ENCODE peak calls at places on chromosomes 6 and 20, in nine cellular contexts. Z, W, Q, S, A, U, I, X and T are unnamed samples.

GRCh38 chr20:50538276-50538675 is 28.1 kb downstream of the PTPN1 start:
- DNase-seq in Z (no peak), W (no peak), Q (no peak), S (no peak), A (no peak), U (no peak), I (no peak), X (no peak), T (no peak)

GRCh38 chr6:140809694-140810101 is 1323.0 kb upstream of the GJE1 start:
- DNase-seq in Z (no peak), W (no peak), Q (no peak), S (no peak), A (no peak), U (no peak), I (no peak), X (no peak), T (peak)

GRCh38 chr20:38961530-38962043 is 557 bp upstream of the DHX35 start:
- DNase-seq in Z (peak), W (no peak), Q (no peak), S (no peak), A (no peak), U (no peak), I (no peak), X (no peak), T (no peak)

GRCh38 chr6:79313254-79313653 is 78.8 kb upstream of the HMGN3 start:
- DNase-seq in Z (peak), W (no peak), Q (no peak), S (no peak), A (no peak), U (no peak), I (no peak), X (no peak), T (no peak)

GRCh38 chr20:17427646-17428045 is 103.5 kb downstream of the BFSP1 start:
- DNase-seq in Z (no peak), W (no peak), Q (no peak), S (no peak), A (no peak), U (no peak), I (no peak), X (no peak), T (no peak)

GRCh38 chr6:162442675-162443074 is 284.9 kb downstream of the PRKN start:
- DNase-seq in Z (peak), W (no peak), Q (no peak), S (no peak), A (no peak), U (no peak), I (no peak), X (no peak), T (no peak)

GRCh38 chr20:51462566-51463276 is 79.8 kb downstream of the NFATC2 start:
- DNase-seq in Z (no peak), W (peak), Q (peak), S (peak), A (peak), U (peak), I (peak), X (peak), T (peak)

GRCh38 chr6:167731731-167732422 is 94.8 kb upstream of the AFDN start:
- DNase-seq in Z (no peak), W (peak), Q (no peak), S (no peak), A (no peak), U (no peak), I (no peak), X (peak), T (no peak)

GRCh38 chr6:10434235-10434634 is 19.4 kb upstream of the TFAP2A start:
- DNase-seq in Z (no peak), W (no peak), Q (no peak), S (no peak), A (no peak), U (no peak), I (no peak), X (no peak), T (no peak)

GRCh38 chr6:17281100-17281496 is at the start of gene RBM24:
- DNase-seq in Z (peak), W (peak), Q (peak), S (peak), A (peak), U (no peak), I (peak), X (peak), T (peak)

GRCh38 chr20:61268024-61268423 is 16.0 kb downstream of the CDH4 start:
- DNase-seq in Z (no peak), W (no peak), Q (no peak), S (no peak), A (no peak), U (no peak), I (no peak), X (no peak), T (no peak)

GRCh38 chr20:17796096-17796563 is 96.4 kb downstream of the BANF2 start:
- DNase-seq in Z (no peak), W (no peak), Q (peak), S (peak), A (peak), U (peak), I (peak), X (no peak), T (peak)

GRCh38 chr20:48772183-48772976 is 55.4 kb downstream of the PREX1 start:
- DNase-seq in Z (no peak), W (peak), Q (peak), S (peak), A (no peak), U (peak), I (peak), X (no peak), T (no peak)

GRCh38 chr6:139514819-139515218 is 140.4 kb upstream of the CITED2 start:
- DNase-seq in Z (no peak), W (no peak), Q (no peak), S (no peak), A (no peak), U (no peak), I (no peak), X (no peak), T (no peak)

GRCh38 chr20:19786311-19786710 is 28.3 kb downstream of the RIN2 start:
- DNase-seq in Z (no peak), W (no peak), Q (peak), S (no peak), A (peak), U (peak), I (peak), X (no peak), T (peak)

GRCh38 chr6:35686873-35687557 is 1.7 kb downstream of the FKBP5 start:
- DNase-seq in Z (no peak), W (no peak), Q (no peak), S (no peak), A (no peak), U (no peak), I (no peak), X (no peak), T (no peak)

GRCh38 chr6:12148317-12148801 is 136.2 kb downstream of the HIVEP1 start:
- DNase-seq in Z (peak), W (no peak), Q (no peak), S (no peak), A (peak), U (no peak), I (no peak), X (no peak), T (peak)

GRCh38 chr6:139679516-139680179 is 305.2 kb upstream of the CITED2 start:
- DNase-seq in Z (peak), W (no peak), Q (no peak), S (no peak), A (peak), U (no peak), I (no peak), X (no peak), T (peak)

GRCh38 chr6:138000955-138001354 is 106.3 kb downstream of the PERP start:
- DNase-seq in Z (no peak), W (no peak), Q (no peak), S (no peak), A (no peak), U (no peak), I (no peak), X (no peak), T (no peak)

GRCh38 chr20:420169-420620 is 12.1 kb downstream of the RBCK1 start:
- DNase-seq in Z (no peak), W (peak), Q (no peak), S (no peak), A (no peak), U (no peak), I (no peak), X (no peak), T (no peak)

GRCh38 chr6:36441307-36441894 is 1.3 kb downstream of the PXT1 start:
- DNase-seq in Z (peak), W (peak), Q (peak), S (peak), A (peak), U (peak), I (peak), X (peak), T (peak)

GRCh38 chr6:151869787-151870186 is 62.3 kb downstream of the ESR1 start:
- DNase-seq in Z (no peak), W (no peak), Q (no peak), S (no peak), A (peak), U (no peak), I (no peak), X (no peak), T (peak)

GRCh38 chr6:154480144-154480639 is 30.3 kb downstream of the CNKSR3 start:
- DNase-seq in Z (no peak), W (no peak), Q (no peak), S (no peak), A (no peak), U (no peak), I (no peak), X (no peak), T (no peak)

GRCh38 chr20:38170914-38171300 is 5.8 kb upstream of the TGM2 start:
- DNase-seq in Z (no peak), W (no peak), Q (no peak), S (no peak), A (no peak), U (peak), I (peak), X (no peak), T (no peak)

GRCh38 chr6:84193140-84193708 is 34.2 kb downstream of the CEP162 start:
- DNase-seq in Z (peak), W (no peak), Q (no peak), S (no peak), A (peak), U (no peak), I (no peak), X (no peak), T (peak)

GRCh38 chr6:167664678-167665445 is 161.8 kb upstream of the AFDN start:
- DNase-seq in Z (no peak), W (no peak), Q (no peak), S (no peak), A (no peak), U (no peak), I (no peak), X (peak), T (no peak)

GRCh38 chr20:24543168-24543567 is 73.7 kb downstream of the SYNDIG1 start:
- DNase-seq in Z (no peak), W (no peak), Q (no peak), S (no peak), A (no peak), U (no peak), I (no peak), X (no peak), T (no peak)

GRCh38 chr20:24542721-24543120 is 73.3 kb downstream of the SYNDIG1 start:
- DNase-seq in Z (no peak), W (no peak), Q (no peak), S (no peak), A (no peak), U (no peak), I (no peak), X (no peak), T (no peak)

GRCh38 chr20:24543741-24544140 is 74.3 kb downstream of the SYNDIG1 start:
- DNase-seq in Z (no peak), W (no peak), Q (no peak), S (no peak), A (no peak), U (no peak), I (no peak), X (no peak), T (no peak)

GRCh38 chr20:24545168-24545567 is 75.7 kb downstream of the SYNDIG1 start:
- DNase-seq in Z (no peak), W (no peak), Q (no peak), S (no peak), A (no peak), U (no peak), I (no peak), X (no peak), T (no peak)

DNA sequence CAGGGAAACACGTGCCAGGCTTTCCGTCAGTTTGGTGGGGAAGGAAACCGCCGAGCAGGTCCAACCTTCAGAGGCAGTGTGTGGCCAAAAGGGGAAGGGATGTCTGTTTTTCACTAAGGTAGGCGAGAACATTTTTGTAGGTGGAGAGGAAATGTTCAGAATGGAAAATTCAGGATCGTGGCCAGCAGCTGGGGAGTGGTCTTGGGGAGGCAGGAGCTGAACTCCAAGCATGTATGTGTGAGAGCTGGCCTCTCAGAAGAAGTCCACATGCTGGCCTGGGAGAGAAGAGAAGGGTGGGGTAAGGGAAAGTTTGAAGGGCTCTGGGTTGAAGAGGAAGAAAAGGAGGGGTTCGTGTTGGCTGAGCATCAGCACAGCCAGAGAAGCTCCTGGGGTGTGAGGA is 74.9 kb downstream of the SYNDIG1 start:
- DNase-seq in Z (no peak), W (no peak), Q (no peak), S (no peak), A (no peak), U (no peak), I (no peak), X (no peak), T (no peak)
- H3K4me3 ChIP-seq in Z (no peak), W (no peak), Q (no peak), S (no peak), A (no peak), U (no peak), I (no peak), X (no peak), T (no peak)

DNA sequence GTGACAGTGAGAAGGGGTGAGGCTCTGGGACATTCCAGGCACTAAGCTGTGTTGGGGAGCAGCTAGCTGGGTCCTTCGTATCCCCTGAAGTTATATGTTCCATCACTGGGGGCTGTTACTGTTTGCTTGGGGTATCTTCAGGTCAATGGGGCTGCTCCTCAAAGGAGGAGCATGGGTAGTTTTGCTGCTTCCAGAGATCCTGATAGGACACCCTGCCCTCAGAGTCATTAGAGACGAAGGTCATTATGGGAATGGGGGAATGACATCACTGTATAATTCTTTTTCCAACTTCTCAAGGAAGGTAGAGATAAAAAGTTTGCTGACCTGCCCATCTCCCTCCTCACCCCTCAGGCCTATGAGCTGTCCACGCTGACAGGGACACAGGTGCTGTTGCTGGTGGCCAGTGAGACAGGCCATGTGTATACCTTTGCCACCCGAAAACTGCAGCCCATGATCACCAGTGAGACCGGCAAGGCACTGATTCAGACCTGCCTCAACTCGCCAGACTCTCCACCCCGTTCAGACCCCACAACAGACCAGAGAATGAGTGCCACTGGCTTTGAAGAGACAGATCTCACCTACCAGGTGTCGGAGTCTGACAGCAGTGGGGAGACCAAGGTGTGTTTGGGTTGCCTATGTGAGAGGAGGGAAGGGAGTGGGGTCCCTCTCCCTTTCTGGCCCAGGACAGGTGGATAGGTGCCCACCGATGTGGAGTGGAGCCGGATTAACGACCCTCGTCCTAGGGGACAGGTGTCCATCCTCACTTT is 2.6 kb downstream of the SRF start:
- DNase-seq in Z (no peak), W (no peak), Q (no peak), S (no peak), A (no peak), U (no peak), I (no peak), X (no peak), T (no peak)
- H3K4me3 ChIP-seq in Z (peak), W (peak), Q (peak), S (peak), A (peak), U (peak), I (peak), X (peak), T (peak)

GRCh38 chr6:2102316-2102883 is 143.0 kb downstream of the GMDS start:
- DNase-seq in Z (no peak), W (no peak), Q (no peak), S (no peak), A (no peak), U (no peak), I (no peak), X (no peak), T (peak)
- H3K4me3 ChIP-seq in Z (no peak), W (no peak), Q (no peak), S (no peak), A (no peak), U (no peak), I (no peak), X (peak), T (no peak)

DNA sequence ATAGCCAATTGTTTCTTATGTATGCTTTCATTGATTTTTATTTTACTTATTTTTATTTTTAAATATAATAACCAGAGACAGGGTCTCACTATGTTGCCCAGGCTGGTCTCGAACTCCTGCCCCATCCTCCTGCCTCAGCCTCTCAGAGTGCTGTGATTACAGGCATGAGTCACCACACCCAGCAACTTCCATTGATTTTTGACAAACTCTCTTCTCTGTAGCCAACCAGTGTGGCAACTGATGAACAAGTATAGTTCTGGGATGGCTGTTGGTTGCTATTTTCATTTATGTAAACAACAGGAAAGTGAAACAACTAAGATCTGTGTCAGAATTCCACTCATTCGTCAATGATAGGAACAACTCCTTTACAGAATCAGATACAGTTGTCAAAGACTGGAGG is 356.7 kb upstream of the JARID2 start:
- DNase-seq in Z (peak), W (no peak), Q (no peak), S (no peak), A (peak), U (no peak), I (no peak), X (no peak), T (peak)
- H3K4me3 ChIP-seq in Z (no peak), W (no peak), Q (no peak), S (no peak), A (no peak), U (no peak), I (no peak), X (no peak), T (no peak)

DNA sequence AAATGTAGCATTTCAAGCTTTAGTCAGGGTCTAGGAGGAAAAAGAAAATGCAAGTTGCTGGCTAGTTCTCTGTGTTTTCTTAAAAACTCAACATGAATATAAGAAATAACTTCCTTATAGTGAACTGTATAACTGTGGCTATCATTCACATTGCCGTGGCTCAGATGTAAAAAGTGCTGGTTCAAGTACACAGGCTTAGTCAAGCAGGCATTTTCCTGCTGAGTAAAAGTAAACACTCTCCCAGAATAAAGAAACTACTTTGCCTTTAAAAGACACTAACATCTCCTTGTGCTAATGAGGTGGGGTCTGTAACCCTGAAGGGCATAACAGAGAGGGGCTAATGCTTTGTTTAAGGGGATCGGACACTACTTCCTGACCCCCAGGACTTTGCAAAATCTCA is 3.3 kb downstream of the ATP5F1E start:
- DNase-seq in Z (no peak), W (no peak), Q (no peak), S (no peak), A (no peak), U (no peak), I (no peak), X (no peak), T (no peak)
- H3K4me3 ChIP-seq in Z (no peak), W (peak), Q (no peak), S (peak), A (peak), U (no peak), I (peak), X (peak), T (peak)

DNA sequence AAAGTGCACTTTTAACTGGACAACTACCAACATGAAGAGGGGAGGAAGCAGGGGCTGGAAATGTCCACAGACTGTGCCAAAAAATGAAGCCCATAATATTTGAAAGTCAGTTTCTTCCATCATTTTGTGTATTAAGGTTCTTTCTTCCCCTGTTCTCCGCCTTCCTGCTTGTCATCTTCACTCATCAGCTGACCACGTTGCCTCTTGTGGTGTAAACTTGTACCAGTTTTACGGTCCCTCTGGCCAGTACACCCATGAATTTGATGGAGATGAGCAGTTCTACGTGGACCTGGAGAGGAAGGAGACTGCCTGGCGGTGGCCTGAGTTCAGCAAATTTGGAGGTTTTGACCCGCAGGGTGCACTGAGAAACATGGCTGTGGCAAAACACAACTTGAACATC is 3.9 kb downstream of the HLA-DQA1 start:
- DNase-seq in Z (no peak), W (no peak), Q (no peak), S (no peak), A (no peak), U (no peak), I (no peak), X (no peak), T (no peak)
- H3K4me3 ChIP-seq in Z (no peak), W (no peak), Q (no peak), S (no peak), A (no peak), U (no peak), I (no peak), X (no peak), T (no peak)

GRCh38 chr6:135088232-135088760 is 33.7 kb upstream of the HBS1L start:
- DNase-seq in Z (no peak), W (no peak), Q (no peak), S (no peak), A (no peak), U (no peak), I (no peak), X (no peak), T (no peak)

GRCh38 chr6:135085700-135086413 is 31.2 kb upstream of the HBS1L start:
- DNase-seq in Z (no peak), W (no peak), Q (no peak), S (no peak), A (no peak), U (no peak), I (no peak), X (no peak), T (no peak)

GRCh38 chr6:135087803-135088202 is 33.2 kb upstream of the HBS1L start:
- DNase-seq in Z (no peak), W (no peak), Q (no peak), S (no peak), A (no peak), U (no peak), I (no peak), X (no peak), T (no peak)

GRCh38 chr6:135086414-135086764 is 31.8 kb upstream of the HBS1L start:
- DNase-seq in Z (no peak), W (no peak), Q (no peak), S (no peak), A (no peak), U (no peak), I (no peak), X (no peak), T (no peak)

DNA sequence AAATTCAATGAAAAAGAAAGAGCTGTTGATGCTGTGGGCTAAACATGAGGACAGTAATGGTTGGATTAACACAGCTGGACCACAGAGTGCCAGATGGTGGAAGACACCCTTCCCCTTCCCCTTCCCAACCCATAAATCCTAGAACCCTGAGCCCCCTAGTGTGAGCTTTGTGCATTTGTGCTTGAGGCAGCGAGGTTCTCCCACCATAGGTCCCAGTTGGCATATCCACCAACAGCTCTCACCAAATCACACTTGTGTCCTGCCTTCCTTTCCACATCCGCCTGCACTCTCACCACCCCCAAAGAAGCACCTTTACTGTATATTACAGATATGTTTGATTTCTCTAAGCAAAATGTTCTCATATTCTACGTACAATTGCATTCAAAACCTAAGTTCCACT is 32.8 kb upstream of the HBS1L start:
- DNase-seq in Z (peak), W (no peak), Q (no peak), S (no peak), A (no peak), U (no peak), I (no peak), X (no peak), T (no peak)
- H3K4me3 ChIP-seq in Z (no peak), W (no peak), Q (no peak), S (no peak), A (no peak), U (no peak), I (no peak), X (no peak), T (no peak)